ENCODE peak calls at places on chromosomes 16 and 17, in six cellular contexts. M is activated CD4-positive, alpha-beta T cell treated with anti-CD3 and anti-CD28 coated beads, Interleukin-2, amount 50 U/mL, for 4 hours; Y is stimulated activated CD8-positive, alpha-beta memory T cell treated with anti-CD3 and anti-CD28 coated beads, Interleukin-2, amount 100 ng/mL, for 48 hours; N is fibroblast of the conjunctiva; O is fibroblast of the aortic adventitia; I is activated CD8-positive, alpha-beta T cell treated with anti-CD3 and anti-CD28 coated beads, Interleukin-2, amount 10 ng/mL, durations not matched to agents 7 days and 5 days. F is an unnamed sample.
A peak's percentile ranks its signal among the peaks of the same experiment; 100 is the strongest.

GRCh38 chr17:64148017-64148631 is 18.2 kb upstream of the ERN1 start:
- DNase-seq in M (no peak), Y (no peak), N (no peak), O (peak; percentile 62), I (no peak), F (peak; percentile 30)

GRCh38 chr16:68908000-68908313 is 64.6 kb downstream of the TANGO6 start:
- DNase-seq in M (no peak), Y (no peak), N (peak; percentile 10), O (no peak), I (no peak), F (no peak)

GRCh38 chr16:22849517-22849916 is 35.6 kb downstream of the HS3ST2 start:
- DNase-seq in M (no peak), Y (no peak), N (no peak), O (no peak), I (no peak), F (no peak)

GRCh38 chr17:1039511-1040215 is 42.7 kb downstream of the TIMM22 start:
- DNase-seq in M (no peak), Y (no peak), N (no peak), O (no peak), I (no peak), F (no peak)

GRCh38 chr17:9883451-9883850 is 21.6 kb downstream of the RCVRN start:
- DNase-seq in M (no peak), Y (no peak), N (no peak), O (no peak), I (no peak), F (no peak)

GRCh38 chr17:75209061-75209460 is 3.6 kb downstream of the NUP85 start:
- DNase-seq in M (no peak), Y (no peak), N (no peak), O (no peak), I (no peak), F (no peak)

GRCh38 chr17:61411114-61411943 is 11.7 kb downstream of the TBX2 start:
- DNase-seq in M (no peak), Y (no peak), N (no peak), O (peak; percentile 44), I (no peak), F (no peak)

GRCh38 chr16:81602377-81602776 is 157.8 kb downstream of the CMIP start:
- DNase-seq in M (no peak), Y (no peak), N (no peak), O (no peak), I (no peak), F (no peak)

GRCh38 chr16:14548933-14549788 is 80.9 kb downstream of the PARN start:
- DNase-seq in M (no peak), Y (no peak), N (no peak), O (no peak), I (no peak), F (no peak)

GRCh38 chr17:82667668-82668000 is 19.4 kb upstream of the WDR45B start:
- DNase-seq in M (no peak), Y (no peak), N (no peak), O (no peak), I (no peak), F (no peak)

GRCh38 chr17:38693700-38694329 is 11.3 kb upstream of the MLLT6 start:
- DNase-seq in M (no peak), Y (no peak), N (peak; percentile 72), O (peak; percentile 95), I (no peak), F (peak; percentile 47)

GRCh38 chr16:24139282-24139681 is 116.9 kb upstream of the CACNG3 start:
- DNase-seq in M (no peak), Y (no peak), N (no peak), O (no peak), I (no peak), F (no peak)

GRCh38 chr16:77406680-77407079 is 28.2 kb downstream of the ADAMTS18 start:
- DNase-seq in M (no peak), Y (no peak), N (no peak), O (no peak), I (no peak), F (no peak)

F was measured in NCI-H446 treated with DMSO at 0.1 percent for 48 hours.